ENCODE peak calls at places on chromosome 17, in five cellular contexts. One of them, this sample, is unnamed.

GRCh38 chr17:948284-948852 is 31.2 kb downstream of the NXN start:
- DNase-seq in Daoy: no peak
- DNase-seq in thoracic aorta: no peak
- DNase-seq in GM23248: no peak
- DNase-seq in heart left ventricle: peak
- DNase-seq in this sample: no peak

GRCh38 chr17:968812-969766 is 10.5 kb downstream of the NXN start:
- DNase-seq in Daoy: no peak
- DNase-seq in thoracic aorta: no peak
- DNase-seq in GM23248: peak
- DNase-seq in heart left ventricle: peak
- DNase-seq in this sample: no peak

GRCh38 chr17:17018021-17018441 is 24.2 kb upstream of the MPRIP start:
- DNase-seq in Daoy: no peak
- DNase-seq in thoracic aorta: no peak
- DNase-seq in GM23248: no peak
- DNase-seq in heart left ventricle: peak
- DNase-seq in this sample: no peak

GRCh38 chr17:81097943-81098308 is 63.0 kb downstream of the BAIAP2 start:
- DNase-seq in Daoy: peak
- DNase-seq in thoracic aorta: no peak
- DNase-seq in GM23248: peak
- DNase-seq in heart left ventricle: no peak
- DNase-seq in this sample: no peak

GRCh38 chr17:42846594-42847280 is 2.4 kb downstream of the AOC2 start:
- DNase-seq in Daoy: no peak
- DNase-seq in thoracic aorta: no peak
- DNase-seq in GM23248: peak
- DNase-seq in heart left ventricle: no peak
- DNase-seq in this sample: no peak

GRCh38 chr17:37465058-37465616 is 24.6 kb upstream of the DUSP14 start:
- DNase-seq in Daoy: no peak
- DNase-seq in thoracic aorta: no peak
- DNase-seq in GM23248: peak
- DNase-seq in heart left ventricle: no peak
- DNase-seq in this sample: no peak

GRCh38 chr17:28500712-28501379 is 5.3 kb upstream of the FOXN1 start:
- DNase-seq in Daoy: no peak
- DNase-seq in thoracic aorta: no peak
- DNase-seq in GM23248: no peak
- DNase-seq in heart left ventricle: peak
- DNase-seq in this sample: no peak

GRCh38 chr17:3663102-3664011 is 5.0 kb downstream of the TAX1BP3 start:
- DNase-seq in Daoy: no peak
- DNase-seq in thoracic aorta: no peak
- DNase-seq in GM23248: no peak
- DNase-seq in heart left ventricle: no peak
- DNase-seq in this sample: no peak

GRCh38 chr17:78176548-78177025 is 8.2 kb downstream of the SYNGR2 start:
- DNase-seq in Daoy: peak
- DNase-seq in thoracic aorta: no peak
- DNase-seq in GM23248: peak
- DNase-seq in heart left ventricle: peak
- DNase-seq in this sample: peak

GRCh38 chr17:7862692-7863437 is 5.1 kb downstream of the CYB5D1 start:
- DNase-seq in Daoy: no peak
- DNase-seq in thoracic aorta: no peak
- DNase-seq in GM23248: peak
- DNase-seq in heart left ventricle: no peak
- DNase-seq in this sample: peak

GRCh38 chr17:27950995-27951394 is 57.8 kb upstream of the LYRM9 start:
- DNase-seq in Daoy: no peak
- DNase-seq in thoracic aorta: no peak
- DNase-seq in GM23248: no peak
- DNase-seq in heart left ventricle: no peak
- DNase-seq in this sample: no peak

GRCh38 chr17:45367216-45367615 is 50.4 kb upstream of the MAP3K14 start:
- DNase-seq in Daoy: no peak
- DNase-seq in thoracic aorta: no peak
- DNase-seq in GM23248: no peak
- DNase-seq in heart left ventricle: no peak
- DNase-seq in this sample: no peak

GRCh38 chr17:2996938-2997670 is 66.3 kb downstream of the OR1D5 start:
- DNase-seq in Daoy: no peak
- DNase-seq in thoracic aorta: no peak
- DNase-seq in GM23248: no peak
- DNase-seq in heart left ventricle: peak
- DNase-seq in this sample: no peak

GRCh38 chr17:8224891-8225812 is 14.8 kb upstream of the AURKB start:
- DNase-seq in Daoy: no peak
- DNase-seq in thoracic aorta: no peak
- DNase-seq in GM23248: no peak
- DNase-seq in heart left ventricle: no peak
- DNase-seq in this sample: no peak

GRCh38 chr17:7944321-7944720 is 12.3 kb downstream of the CNTROB start:
- DNase-seq in Daoy: no peak
- DNase-seq in thoracic aorta: no peak
- DNase-seq in GM23248: no peak
- DNase-seq in heart left ventricle: no peak
- DNase-seq in this sample: no peak

GRCh38 chr17:57699751-57700186 is 45.3 kb downstream of the CCDC182 start:
- DNase-seq in Daoy: no peak
- DNase-seq in thoracic aorta: no peak
- DNase-seq in GM23248: no peak
- DNase-seq in heart left ventricle: no peak
- DNase-seq in this sample: peak

GRCh38 chr17:75352079-75352569 is 53.4 kb downstream of the GRB2 start:
- DNase-seq in Daoy: peak
- DNase-seq in thoracic aorta: no peak
- DNase-seq in GM23248: no peak
- DNase-seq in heart left ventricle: no peak
- DNase-seq in this sample: no peak

GRCh38 chr17:75688209-75688771 is 21.2 kb downstream of the SAP30BP start:
- DNase-seq in Daoy: peak
- DNase-seq in thoracic aorta: no peak
- DNase-seq in GM23248: peak
- DNase-seq in heart left ventricle: no peak
- DNase-seq in this sample: no peak

GRCh38 chr17:82278308-82278707 is 4.8 kb upstream of the CSNK1D start:
- DNase-seq in Daoy: no peak
- DNase-seq in thoracic aorta: no peak
- DNase-seq in GM23248: no peak
- DNase-seq in heart left ventricle: peak
- DNase-seq in this sample: no peak

GRCh38 chr17:59848778-59849177 is 44.0 kb downstream of the TUBD1 start:
- DNase-seq in Daoy: peak
- DNase-seq in thoracic aorta: no peak
- DNase-seq in GM23248: peak
- DNase-seq in heart left ventricle: peak
- DNase-seq in this sample: peak

GRCh38 chr17:36778458-36778857 is 158.8 kb upstream of the LHX1 start:
- DNase-seq in Daoy: no peak
- DNase-seq in thoracic aorta: no peak
- DNase-seq in GM23248: no peak
- DNase-seq in heart left ventricle: no peak
- DNase-seq in this sample: no peak

GRCh38 chr17:44005865-44006580 is 1.6 kb downstream of the NAGS start:
- DNase-seq in Daoy: no peak
- DNase-seq in thoracic aorta: no peak
- DNase-seq in GM23248: peak
- DNase-seq in heart left ventricle: peak
- DNase-seq in this sample: no peak